ENCODE peak calls at places on chromosomes 7 and 10, in four cellular contexts. One of them, this sample, is unnamed.

GRCh38 chr7:5681423-5681822 is 100.0 kb downstream of the RNF216 start:
- DNase-seq in LoVo: no peak
- DNase-seq in stimulated activated CD4-positive, alpha-beta T cell treated with anti-CD3 and anti-CD28 coated beads, Interleukin-1b, Interleukin-23, amount 100 ng/mL, for 4 hours: no peak
- DNase-seq in COLO829: no peak
- DNase-seq in this sample: no peak

GRCh38 chr7:133887459-133887858 is 239.7 kb upstream of the LRGUK start:
- DNase-seq in LoVo: no peak
- DNase-seq in stimulated activated CD4-positive, alpha-beta T cell treated with anti-CD3 and anti-CD28 coated beads, Interleukin-1b, Interleukin-23, amount 100 ng/mL, for 4 hours: no peak
- DNase-seq in COLO829: no peak
- DNase-seq in this sample: no peak

GRCh38 chr10:47330804-47331203 is 8.6 kb downstream of the GDF2 start:
- DNase-seq in LoVo: peak; percentile 56
- DNase-seq in stimulated activated CD4-positive, alpha-beta T cell treated with anti-CD3 and anti-CD28 coated beads, Interleukin-1b, Interleukin-23, amount 100 ng/mL, for 4 hours: no peak
- DNase-seq in COLO829: no peak
- DNase-seq in this sample: no peak

GRCh38 chr7:45457591-45457990 is 116.6 kb upstream of the ADCY1 start:
- DNase-seq in LoVo: no peak
- DNase-seq in stimulated activated CD4-positive, alpha-beta T cell treated with anti-CD3 and anti-CD28 coated beads, Interleukin-1b, Interleukin-23, amount 100 ng/mL, for 4 hours: no peak
- DNase-seq in COLO829: no peak
- DNase-seq in this sample: no peak

GRCh38 chr7:151659219-151659618 is 139.5 kb upstream of the RHEB start:
- DNase-seq in LoVo: no peak
- DNase-seq in stimulated activated CD4-positive, alpha-beta T cell treated with anti-CD3 and anti-CD28 coated beads, Interleukin-1b, Interleukin-23, amount 100 ng/mL, for 4 hours: no peak
- DNase-seq in COLO829: no peak
- DNase-seq in this sample: no peak

GRCh38 chr10:22263106-22263505 is 45.3 kb upstream of the EBLN1 start:
- DNase-seq in LoVo: no peak
- DNase-seq in stimulated activated CD4-positive, alpha-beta T cell treated with anti-CD3 and anti-CD28 coated beads, Interleukin-1b, Interleukin-23, amount 100 ng/mL, for 4 hours: no peak
- DNase-seq in COLO829: no peak
- DNase-seq in this sample: no peak

GRCh38 chr7:157615101-157615817 is 278.5 kb downstream of the DNAJB6 start:
- DNase-seq in LoVo: no peak
- DNase-seq in stimulated activated CD4-positive, alpha-beta T cell treated with anti-CD3 and anti-CD28 coated beads, Interleukin-1b, Interleukin-23, amount 100 ng/mL, for 4 hours: no peak
- DNase-seq in COLO829: no peak
- DNase-seq in this sample: no peak

GRCh38 chr10:131897297-131897899 is 3.4 kb upstream of the PPP2R2D start:
- DNase-seq in LoVo: no peak
- DNase-seq in stimulated activated CD4-positive, alpha-beta T cell treated with anti-CD3 and anti-CD28 coated beads, Interleukin-1b, Interleukin-23, amount 100 ng/mL, for 4 hours: no peak
- DNase-seq in COLO829: no peak
- DNase-seq in this sample: no peak

GRCh38 chr10:130463104-130463875 is 327.1 kb downstream of the GLRX3 start:
- DNase-seq in LoVo: no peak
- DNase-seq in stimulated activated CD4-positive, alpha-beta T cell treated with anti-CD3 and anti-CD28 coated beads, Interleukin-1b, Interleukin-23, amount 100 ng/mL, for 4 hours: no peak
- DNase-seq in COLO829: no peak
- DNase-seq in this sample: no peak

GRCh38 chr7:17769918-17770317 is 170.4 kb downstream of the SNX13 start:
- DNase-seq in LoVo: peak; percentile 81
- DNase-seq in stimulated activated CD4-positive, alpha-beta T cell treated with anti-CD3 and anti-CD28 coated beads, Interleukin-1b, Interleukin-23, amount 100 ng/mL, for 4 hours: peak; percentile 19
- DNase-seq in COLO829: peak; percentile 82
- DNase-seq in this sample: peak; percentile 55

GRCh38 chr7:44631458-44632115 is 25.2 kb downstream of the OGDH start:
- DNase-seq in LoVo: no peak
- DNase-seq in stimulated activated CD4-positive, alpha-beta T cell treated with anti-CD3 and anti-CD28 coated beads, Interleukin-1b, Interleukin-23, amount 100 ng/mL, for 4 hours: no peak
- DNase-seq in COLO829: no peak
- DNase-seq in this sample: no peak

GRCh38 chr7:22205631-22206030 is 151.3 kb downstream of the RAPGEF5 start:
- DNase-seq in LoVo: no peak
- DNase-seq in stimulated activated CD4-positive, alpha-beta T cell treated with anti-CD3 and anti-CD28 coated beads, Interleukin-1b, Interleukin-23, amount 100 ng/mL, for 4 hours: no peak
- DNase-seq in COLO829: no peak
- DNase-seq in this sample: no peak

GRCh38 chr10:44393051-44393630 is 8.2 kb upstream of the CXCL12 start:
- DNase-seq in LoVo: peak; percentile 23
- DNase-seq in stimulated activated CD4-positive, alpha-beta T cell treated with anti-CD3 and anti-CD28 coated beads, Interleukin-1b, Interleukin-23, amount 100 ng/mL, for 4 hours: no peak
- DNase-seq in COLO829: no peak
- DNase-seq in this sample: no peak

GRCh38 chr10:3426190-3426845 is 253.7 kb upstream of the PITRM1 start:
- DNase-seq in LoVo: peak; percentile 79
- DNase-seq in stimulated activated CD4-positive, alpha-beta T cell treated with anti-CD3 and anti-CD28 coated beads, Interleukin-1b, Interleukin-23, amount 100 ng/mL, for 4 hours: no peak
- DNase-seq in COLO829: no peak
- DNase-seq in this sample: no peak

This sample was measured in G401.